ENCODE peak calls at places on chromosomes 6 and 20, in five cellular contexts. One of them, this sample, is unnamed.

GRCh38 chr6:72760130-72760793 is 138.4 kb downstream of the KCNQ5 start:
- DNase-seq in mesendoderm: no peak
- DNase-seq in H1: no peak
- DNase-seq in tibial artery: no peak
- DNase-seq in stomach: no peak
- DNase-seq in this sample: no peak

GRCh38 chr20:57380081-57380750 is 11.0 kb upstream of the RBM38 start:
- DNase-seq in mesendoderm: no peak
- DNase-seq in H1: no peak
- DNase-seq in tibial artery: no peak
- DNase-seq in stomach: peak; percentile 23
- DNase-seq in this sample: no peak

GRCh38 chr6:156658596-156659316 is 118.4 kb upstream of the ARID1B start:
- DNase-seq in mesendoderm: peak; percentile 19
- DNase-seq in H1: no peak
- DNase-seq in tibial artery: no peak
- DNase-seq in stomach: no peak
- DNase-seq in this sample: no peak

GRCh38 chr20:9114709-9115108 is 45.8 kb downstream of the PLCB4 start:
- DNase-seq in mesendoderm: peak; percentile 34
- DNase-seq in H1: no peak
- DNase-seq in tibial artery: no peak
- DNase-seq in stomach: no peak
- DNase-seq in this sample: no peak

GRCh38 chr6:144528605-144529425 is 243.7 kb downstream of the UTRN start:
- DNase-seq in mesendoderm: peak; percentile 77
- DNase-seq in H1: no peak
- DNase-seq in tibial artery: no peak
- DNase-seq in stomach: no peak
- DNase-seq in this sample: no peak

GRCh38 chr6:52253494-52253893 is 9.2 kb upstream of the IL17F start:
- DNase-seq in mesendoderm: no peak
- DNase-seq in H1: no peak
- DNase-seq in tibial artery: no peak
- DNase-seq in stomach: no peak
- DNase-seq in this sample: no peak

GRCh38 chr6:53014744-53015143 is 19.7 kb upstream of the GSTA4 start:
- DNase-seq in mesendoderm: peak; percentile 46
- DNase-seq in H1: no peak
- DNase-seq in tibial artery: no peak
- DNase-seq in stomach: no peak
- DNase-seq in this sample: no peak

GRCh38 chr20:55597526-55597925 is 407.8 kb downstream of the CBLN4 start:
- DNase-seq in mesendoderm: no peak
- DNase-seq in H1: no peak
- DNase-seq in tibial artery: no peak
- DNase-seq in stomach: no peak
- DNase-seq in this sample: no peak

GRCh38 chr20:14861028-14861699 is 523.8 kb upstream of the FLRT3 start:
- DNase-seq in mesendoderm: peak; percentile 24
- DNase-seq in H1: no peak
- DNase-seq in tibial artery: no peak
- DNase-seq in stomach: no peak
- DNase-seq in this sample: no peak

GRCh38 chr6:127192911-127193503 is 73.7 kb upstream of the RNF146 start:
- DNase-seq in mesendoderm: no peak
- DNase-seq in H1: no peak
- DNase-seq in tibial artery: no peak
- DNase-seq in stomach: no peak
- DNase-seq in this sample: no peak

GRCh38 chr20:21571841-21572690 is 58.2 kb upstream of the NKX2-2 start:
- DNase-seq in mesendoderm: peak; percentile 20
- DNase-seq in H1: peak; percentile 57
- DNase-seq in tibial artery: no peak
- DNase-seq in stomach: no peak
- DNase-seq in this sample: no peak

GRCh38 chr6:106452628-106453027 is 92.1 kb downstream of the CRYBG1 start:
- DNase-seq in mesendoderm: no peak
- DNase-seq in H1: no peak
- DNase-seq in tibial artery: no peak
- DNase-seq in stomach: no peak
- DNase-seq in this sample: no peak

GRCh38 chr6:52595796-52596130 is 18.9 kb upstream of the TRAM2 start:
- DNase-seq in mesendoderm: no peak
- DNase-seq in H1: no peak
- DNase-seq in tibial artery: no peak
- DNase-seq in stomach: no peak
- DNase-seq in this sample: no peak

GRCh38 chr20:16575390-16576140 is 2.3 kb upstream of the KIF16B start:
- DNase-seq in mesendoderm: peak; percentile 47
- DNase-seq in H1: no peak
- DNase-seq in tibial artery: no peak
- DNase-seq in stomach: no peak
- DNase-seq in this sample: no peak

GRCh38 chr6:149917679-149918078 is 5.2 kb downstream of the RAET1G start:
- DNase-seq in mesendoderm: no peak
- DNase-seq in H1: no peak
- DNase-seq in tibial artery: no peak
- DNase-seq in stomach: no peak
- DNase-seq in this sample: no peak

GRCh38 chr6:33088258-33088930 is 12.6 kb downstream of the HLA-DPB1 start:
- DNase-seq in mesendoderm: no peak
- DNase-seq in H1: no peak
- DNase-seq in tibial artery: no peak
- DNase-seq in stomach: no peak
- DNase-seq in this sample: no peak

GRCh38 chr20:37242503-37242902 is 19.1 kb downstream of the GHRH start:
- DNase-seq in mesendoderm: no peak
- DNase-seq in H1: no peak
- DNase-seq in tibial artery: no peak
- DNase-seq in stomach: no peak
- DNase-seq in this sample: no peak

GRCh38 chr6:37794825-37795224 is 24.7 kb upstream of the ZFAND3 start:
- DNase-seq in mesendoderm: no peak
- DNase-seq in H1: no peak
- DNase-seq in tibial artery: no peak
- DNase-seq in stomach: no peak
- DNase-seq in this sample: no peak

DNA sequence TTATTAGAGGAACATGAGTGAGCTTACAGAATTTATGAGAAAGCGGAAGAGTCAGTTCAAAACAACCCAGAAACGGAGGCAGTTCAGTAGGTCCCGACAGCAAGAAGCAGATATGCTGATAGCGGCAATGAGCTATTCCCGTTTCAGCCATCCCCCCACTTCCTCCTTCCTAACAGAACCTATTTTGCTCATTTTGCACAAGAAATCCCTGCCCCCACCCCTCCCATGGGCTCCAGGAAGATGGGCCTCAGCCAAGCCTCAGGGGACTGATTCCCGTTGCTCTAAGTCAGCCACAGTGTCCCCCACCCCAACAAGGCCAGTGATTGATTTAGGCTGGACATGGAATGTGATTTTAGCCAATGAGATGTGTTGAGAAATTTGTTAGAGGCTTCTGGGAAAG is 157.5 kb downstream of the CEBPB start:
- DNase-seq in mesendoderm: no peak
- DNase-seq in H1: no peak
- DNase-seq in tibial artery: peak; percentile 59
- DNase-seq in stomach: no peak
- DNase-seq in this sample: no peak
- H3K27me3 ChIP-seq in mesendoderm: no peaks in the 10 kb centered on the region
- H3K27me3 ChIP-seq in H1: no peaks in the 10 kb centered on the region
- H3K27me3 ChIP-seq in tibial artery: no peaks in the 10 kb centered on the region
- H3K27me3 ChIP-seq in stomach: no peaks in the 10 kb centered on the region
- H3K27me3 ChIP-seq in this sample: no peaks in the 10 kb centered on the region

DNA sequence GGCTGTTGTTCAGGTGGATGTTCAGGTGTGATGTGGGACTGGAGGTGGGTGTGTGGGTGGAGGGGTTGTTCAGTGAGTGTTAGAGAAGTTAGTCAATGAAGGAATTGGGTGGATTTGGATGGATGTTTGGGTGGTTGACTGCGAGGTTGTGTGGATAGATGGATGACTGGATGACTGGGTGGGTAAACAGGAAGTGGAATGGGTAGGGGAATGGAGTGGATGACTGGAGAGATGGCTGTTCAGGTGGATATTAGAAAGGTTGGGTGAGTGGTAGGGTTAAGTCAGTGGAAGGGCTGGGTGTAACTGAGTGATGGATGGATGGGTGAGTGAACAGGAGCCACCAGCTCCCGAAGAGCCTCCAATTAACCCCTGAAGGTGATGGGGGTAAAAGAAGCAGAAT is 27.9 kb downstream of the JPH2 start:
- DNase-seq in mesendoderm: no peak
- DNase-seq in H1: no peak
- DNase-seq in tibial artery: no peak
- DNase-seq in stomach: no peak
- DNase-seq in this sample: no peak
- H3K27me3 ChIP-seq in mesendoderm: no peaks in the 10 kb centered on the region
- H3K27me3 ChIP-seq in H1: no peaks in the 10 kb centered on the region
- H3K27me3 ChIP-seq in tibial artery: no peaks in the 10 kb centered on the region
- H3K27me3 ChIP-seq in stomach: no peaks in the 10 kb centered on the region
- H3K27me3 ChIP-seq in this sample: no peaks in the 10 kb centered on the region

DNA sequence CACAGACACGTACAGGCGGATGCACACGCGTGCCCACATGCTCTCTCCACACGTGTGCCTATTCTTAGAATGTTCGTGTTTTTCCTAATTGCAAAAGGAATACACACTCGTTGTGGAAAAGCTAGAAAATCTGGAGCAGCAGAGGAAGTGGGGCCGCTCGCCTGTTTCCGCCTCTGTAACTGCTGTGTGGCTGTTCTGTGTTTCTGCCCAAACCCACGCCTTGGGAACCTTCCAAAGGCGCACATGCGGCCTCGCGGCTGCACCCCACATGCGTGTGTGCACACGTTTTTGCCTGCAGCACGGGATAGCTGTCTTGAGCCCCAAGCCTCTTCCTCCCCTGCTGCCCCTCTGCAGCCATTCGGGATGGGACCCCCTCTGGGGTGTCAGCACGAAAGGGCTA is 12.2 kb downstream of the SLC17A9 start:
- DNase-seq in mesendoderm: no peak
- DNase-seq in H1: no peak
- DNase-seq in tibial artery: no peak
- DNase-seq in stomach: no peak
- DNase-seq in this sample: no peak
- H3K27me3 ChIP-seq in mesendoderm: no peaks in the 10 kb centered on the region
- H3K27me3 ChIP-seq in H1: no peaks in the 10 kb centered on the region
- H3K27me3 ChIP-seq in tibial artery: no peaks in the 10 kb centered on the region
- H3K27me3 ChIP-seq in stomach: no peaks in the 10 kb centered on the region
- H3K27me3 ChIP-seq in this sample: no peaks in the 10 kb centered on the region

GRCh38 chr20:31922181-31922580 is 29.7 kb downstream of the PDRG1 start:
- DNase-seq in mesendoderm: no peak
- DNase-seq in H1: no peak
- DNase-seq in tibial artery: no peak
- DNase-seq in stomach: no peak
- DNase-seq in this sample: no peak
- H3K27me3 ChIP-seq in mesendoderm: no peaks in the 10 kb centered on the region
- H3K27me3 ChIP-seq in H1: no peaks in the 10 kb centered on the region
- H3K27me3 ChIP-seq in tibial artery: peaks cover 40% of the 10 kb centered on the region
- H3K27me3 ChIP-seq in stomach: no peaks in the 10 kb centered on the region
- H3K27me3 ChIP-seq in this sample: no peaks in the 10 kb centered on the region

DNA sequence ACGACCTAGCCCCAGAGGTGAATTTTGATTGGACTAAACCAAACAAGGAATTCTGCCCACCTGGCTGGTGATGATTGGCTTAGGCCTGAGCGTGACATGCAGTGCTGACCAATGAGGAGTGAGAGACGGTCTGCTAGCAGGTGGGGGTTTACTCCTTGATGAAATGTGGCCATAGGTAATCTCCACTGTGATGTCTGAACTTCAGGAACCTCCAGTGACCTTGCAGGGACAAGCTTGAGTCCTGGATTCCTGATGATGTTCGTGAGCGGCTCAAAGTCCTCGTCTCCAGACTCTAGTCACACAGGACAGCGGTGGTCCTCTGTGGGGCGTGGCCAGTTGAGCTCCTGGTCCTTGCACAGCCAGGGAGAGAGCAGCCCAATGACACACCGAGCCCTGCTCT is 8.4 kb downstream of the VSX1 start:
- DNase-seq in mesendoderm: no peak
- DNase-seq in H1: peak; percentile 37
- DNase-seq in tibial artery: no peak
- DNase-seq in stomach: no peak
- DNase-seq in this sample: no peak
- H3K27me3 ChIP-seq in mesendoderm: no peaks in the 10 kb centered on the region
- H3K27me3 ChIP-seq in H1: peaks cover 17% of the 10 kb centered on the region
- H3K27me3 ChIP-seq in tibial artery: peaks cover 54% of the 10 kb centered on the region
- H3K27me3 ChIP-seq in stomach: no peaks in the 10 kb centered on the region
- H3K27me3 ChIP-seq in this sample: no peaks in the 10 kb centered on the region